ENCODE peak calls at places on chromosomes 2 and 18, in six cellular contexts. N is KG1; J is activated CD4-positive, alpha-beta T cell treated with anti-CD3 and anti-CD28 coated beads for 4 hours; K is GM18507; U is kidney epithelial cell; E is SK-N-MC. B is an unnamed sample.

GRCh38 chr2:100935372-100935752 is 66.7 kb upstream of the RPL31 start:
- DNase-seq in N (no peak), J (no peak), K (no peak), U (no peak), E (no peak), B (no peak)

GRCh38 chr2:241848761-241849615 is 9.7 kb downstream of the PDCD1 start:
- DNase-seq in N (no peak), J (no peak), K (no peak), U (no peak), E (no peak), B (no peak)

GRCh38 chr2:113309655-113310387 is 31.1 kb upstream of the PAX8 start:
- DNase-seq in N (no peak), J (no peak), K (no peak), U (no peak), E (no peak), B (no peak)

GRCh38 chr2:213199871-213200270 is 48.5 kb upstream of the IKZF2 start:
- DNase-seq in N (no peak), J (no peak), K (no peak), U (no peak), E (no peak), B (no peak)

GRCh38 chr2:240846881-240847601 is 21.6 kb upstream of the AGXT start:
- DNase-seq in N (no peak), J (no peak), K (no peak), U (no peak), E (no peak), B (no peak)

GRCh38 chr2:99662761-99663341 is 173.0 kb upstream of the REV1 start:
- DNase-seq in N (no peak), J (no peak), K (no peak), U (peak; percentile 67), E (no peak), B (no peak)

GRCh38 chr2:2834105-2834504 is 503.0 kb upstream of the MYT1L start:
- DNase-seq in N (no peak), J (no peak), K (no peak), U (no peak), E (no peak), B (no peak)

GRCh38 chr2:209426432-209426831 is 2.6 kb downstream of the MAP2 start:
- DNase-seq in N (no peak), J (no peak), K (no peak), U (peak; percentile 32), E (no peak), B (no peak)

GRCh38 chr2:55239656-55240222 is 7.3 kb downstream of the RPS27A start:
- DNase-seq in N (no peak), J (no peak), K (no peak), U (no peak), E (no peak), B (no peak)

GRCh38 chr18:9539283-9539682 is 64.0 kb downstream of the RALBP1 start:
- DNase-seq in N (no peak), J (no peak), K (no peak), U (no peak), E (no peak), B (no peak)

GRCh38 chr2:20421988-20422678 is 24.7 kb upstream of the RHOB start:
- DNase-seq in N (no peak), J (no peak), K (no peak), U (no peak), E (no peak), B (no peak)

GRCh38 chr2:33672389-33672788 is 73.3 kb upstream of the FAM98A start:
- DNase-seq in N (no peak), J (no peak), K (no peak), U (no peak), E (no peak), B (no peak)

GRCh38 chr2:232296766-232297525 is 81.6 kb upstream of the ALPP start:
- DNase-seq in N (no peak), J (no peak), K (no peak), U (no peak), E (no peak), B (no peak)

GRCh38 chr2:109294523-109294922 is 165.5 kb downstream of the SH3RF3 start:
- DNase-seq in N (no peak), J (no peak), K (no peak), U (no peak), E (no peak), B (no peak)

GRCh38 chr2:168166902-168167510 is 80.4 kb downstream of the STK39 start:
- DNase-seq in N (no peak), J (no peak), K (no peak), U (peak; percentile 51), E (no peak), B (no peak)

GRCh38 chr2:156537147-156537546 is 101.0 kb downstream of the GPD2 start:
- DNase-seq in N (no peak), J (no peak), K (no peak), U (no peak), E (no peak), B (no peak)

GRCh38 chr2:46196871-46197462 is 100.2 kb upstream of the EPAS1 start:
- DNase-seq in N (no peak), J (no peak), K (no peak), U (no peak), E (no peak), B (no peak)

GRCh38 chr2:167134381-167135072 is 246.2 kb downstream of the XIRP2 start:
- DNase-seq in N (no peak), J (no peak), K (no peak), U (peak; percentile 48), E (no peak), B (no peak)

GRCh38 chr2:127208313-127208712 is 11.8 kb downstream of the CYP27C1 start:
- DNase-seq in N (no peak), J (no peak), K (no peak), U (peak; percentile 26), E (peak; percentile 60), B (no peak)

GRCh38 chr18:50819027-50819726 is 639 bp downstream of the MRO start:
- DNase-seq in N (no peak), J (no peak), K (no peak), U (no peak), E (no peak), B (no peak)

GRCh38 chr2:24411488-24412146 is 51.3 kb upstream of the ITSN2 start:
- DNase-seq in N (no peak), J (no peak), K (no peak), U (no peak), E (no peak), B (no peak)

GRCh38 chr2:125656190-125656589 is 999.8 kb upstream of the GYPC start:
- DNase-seq in N (no peak), J (no peak), K (no peak), U (no peak), E (no peak), B (no peak)

GRCh38 chr2:11411768-11412448 is 54.1 kb downstream of the E2F6 start:
- DNase-seq in N (no peak), J (no peak), K (no peak), U (no peak), E (peak; percentile 20), B (no peak)

GRCh38 chr2:215657844-215658243 is 222.0 kb upstream of the FN1 start:
- DNase-seq in N (no peak), J (no peak), K (no peak), U (peak; percentile 94), E (no peak), B (no peak)

GRCh38 chr2:159044804-159045286 is 76.4 kb downstream of the TANC1 start:
- DNase-seq in N (no peak), J (no peak), K (no peak), U (no peak), E (no peak), B (no peak)

GRCh38 chr2:198326431-198326830 is 522.0 kb downstream of the PLCL1 start:
- DNase-seq in N (no peak), J (no peak), K (no peak), U (no peak), E (no peak), B (no peak)

GRCh38 chr2:109232306-109232705 is 103.3 kb downstream of the SH3RF3 start:
- DNase-seq in N (no peak), J (no peak), K (no peak), U (no peak), E (no peak), B (no peak)

GRCh38 chr2:86253424-86253823 is 54.2 kb downstream of the MRPL35 start:
- DNase-seq in N (no peak), J (no peak), K (no peak), U (no peak), E (no peak), B (no peak)

GRCh38 chr18:8609711-8610441 is 639 bp downstream of the RAB12 start:
- DNase-seq in N (peak; percentile 26), J (no peak), K (no peak), U (no peak), E (no peak), B (no peak)

GRCh38 chr18:78778651-78779050 is 201.0 kb upstream of the SALL3 start:
- DNase-seq in N (no peak), J (no peak), K (no peak), U (no peak), E (no peak), B (no peak)

GRCh38 chr2:176138526-176139169 is 9.1 kb downstream of the HOXD8 start:
- DNase-seq in N (no peak), J (no peak), K (no peak), U (no peak), E (no peak), B (no peak)

GRCh38 chr2:166463640-166464039 is 30.4 kb downstream of the SCN7A start:
- DNase-seq in N (no peak), J (no peak), K (no peak), U (no peak), E (no peak), B (no peak)

GRCh38 chr2:164145093-164145987 is 409.5 kb upstream of the FIGN start:
- DNase-seq in N (no peak), J (no peak), K (no peak), U (no peak), E (no peak), B (no peak)

GRCh38 chr2:184596819-184597411 is 1.4 kb upstream of the ZNF804A start:
- DNase-seq in N (peak; percentile 64), J (no peak), K (no peak), U (no peak), E (no peak), B (no peak)

GRCh38 chr2:174039551-174040416 is 74.6 kb upstream of the SP3 start:
- DNase-seq in N (peak; percentile 71), J (peak; percentile 82), K (peak; percentile 54), U (peak; percentile 82), E (peak; percentile 87), B (peak; percentile 79)

B was measured in activated T-cell treated with anti-CD3 and anti-CD28 coated beads for 4 hours.